ENCODE peak calls at places on chromosomes 11 and 22, in four cellular contexts. Z is renal cortical epithelial cell; T is T follicular helper cell; J is activated naive CD8-positive, alpha-beta T cell treated with anti-CD3 and anti-CD28 coated beads for 36 hours. I is an unnamed sample.

GRCh38 chr22:29773233-29773632 is 6.1 kb downstream of the UQCR10 start:
- DNase-seq in Z (peak), T (no peak), J (no peak), I (no peak)

GRCh38 chr11:13260196-13260962 is 17.2 kb upstream of the BMAL1 start:
- DNase-seq in Z (peak), T (no peak), J (no peak), I (no peak)

GRCh38 chr22:25368271-25368670 is 148.8 kb downstream of the CRYBB2 start:
- DNase-seq in Z (peak), T (no peak), J (no peak), I (no peak)

GRCh38 chr22:26674211-26675190 is 17.1 kb downstream of the MIAT start:
- DNase-seq in Z (no peak), T (no peak), J (peak), I (no peak)

GRCh38 chr11:36513965-36514364 is 3.9 kb upstream of the TRAF6 start:
- DNase-seq in Z (no peak), T (no peak), J (no peak), I (no peak)

GRCh38 chr22:17785185-17786184 is 11.2 kb upstream of the BID start:
- DNase-seq in Z (peak), T (peak), J (peak), I (peak)

GRCh38 chr22:23110190-23110921 is 31.4 kb downstream of the RSPH14 start:
- DNase-seq in Z (no peak), T (no peak), J (no peak), I (no peak)

GRCh38 chr22:49968313-49968830 is 7.8 kb downstream of the PIM3 start:
- DNase-seq in Z (no peak), T (no peak), J (no peak), I (no peak)

GRCh38 chr22:49487950-49488349 is 339.7 kb downstream of the BRD1 start:
- DNase-seq in Z (no peak), T (no peak), J (no peak), I (no peak)

GRCh38 chr22:19488884-19489843 is 9.4 kb downstream of the CDC45 start:
- DNase-seq in Z (no peak), T (no peak), J (no peak), I (no peak)

GRCh38 chr11:7840580-7840979 is 43.8 kb upstream of the OR5P2 start:
- DNase-seq in Z (no peak), T (no peak), J (no peak), I (no peak)

GRCh38 chr11:76577199-76577920 is 93.2 kb downstream of the LRRC32 start:
- DNase-seq in Z (peak), T (no peak), J (no peak), I (no peak)

GRCh38 chr22:44807915-44808690 is 55.7 kb downstream of the ARHGAP8 start:
- DNase-seq in Z (no peak), T (no peak), J (no peak), I (no peak)

GRCh38 chr11:69848196-69848595 is 29.0 kb upstream of the FGF3 start:
- DNase-seq in Z (no peak), T (no peak), J (no peak), I (no peak)

GRCh38 chr11:106706355-106706754 is 311.9 kb downstream of the GUCY1A2 start:
- DNase-seq in Z (peak), T (no peak), J (no peak), I (no peak)

GRCh38 chr11:114619659-114620173 is 24.1 kb upstream of the NXPE4 start:
- DNase-seq in Z (no peak), T (no peak), J (no peak), I (no peak)

GRCh38 chr11:119421351-119421750 is 1.6 kb downstream of the THY1 start:
- DNase-seq in Z (no peak), T (no peak), J (no peak), I (no peak)

GRCh38 chr11:91761406-91762027 is 463.1 kb upstream of the FAT3 start:
- DNase-seq in Z (no peak), T (no peak), J (no peak), I (no peak)

GRCh38 chr11:125358254-125358840 is 137.7 kb downstream of the FEZ1 start:
- DNase-seq in Z (peak), T (no peak), J (no peak), I (no peak)

GRCh38 chr11:1293619-1294015 is 15.8 kb downstream of the TOLLIP start:
- DNase-seq in Z (no peak), T (no peak), J (no peak), I (no peak)

GRCh38 chr22:40025856-40026255 is 31.1 kb downstream of the FAM83F start:
- DNase-seq in Z (no peak), T (no peak), J (no peak), I (no peak)

GRCh38 chr11:37788141-37788877 is 1190.3 kb upstream of the RAG2 start:
- DNase-seq in Z (peak), T (no peak), J (no peak), I (no peak)

GRCh38 chr22:38347181-38347943 is 30.1 kb upstream of the CSNK1E start:
- DNase-seq in Z (no peak), T (no peak), J (no peak), I (no peak)

GRCh38 chr11:46913484-46913883 is 4.9 kb downstream of the LRP4 start:
- DNase-seq in Z (no peak), T (no peak), J (no peak), I (no peak)

GRCh38 chr11:86179646-86180064 is 64.9 kb upstream of the EED start:
- DNase-seq in Z (peak), T (no peak), J (no peak), I (no peak)

GRCh38 chr11:30107899-30108298 is 91.1 kb upstream of the KCNA4 start:
- DNase-seq in Z (peak), T (no peak), J (no peak), I (no peak)

GRCh38 chr11:62506413-62506940 is 40.1 kb downstream of the AHNAK start:
- DNase-seq in Z (no peak), T (no peak), J (no peak), I (no peak)

GRCh38 chr11:80103149-80103859 is 662.5 kb upstream of the TENM4 start:
- DNase-seq in Z (peak), T (no peak), J (no peak), I (no peak)

GRCh38 chr11:12938590-12939247 is 70.4 kb upstream of the RASSF10 start:
- DNase-seq in Z (no peak), T (no peak), J (no peak), I (no peak)

GRCh38 chr11:120956710-120957500 is 67.0 kb upstream of the TBCEL start:
- DNase-seq in Z (no peak), T (no peak), J (peak), I (no peak)

GRCh38 chr22:35409783-35410662 is 10.1 kb downstream of the MCM5 start:
- DNase-seq in Z (peak), T (no peak), J (peak), I (no peak)

GRCh38 chr11:7964261-7964660 is 986 bp downstream of the NLRP10 start:
- DNase-seq in Z (no peak), T (no peak), J (no peak), I (no peak)

GRCh38 chr11:86743223-86744118 is 56.9 kb upstream of the PRSS23 start:
- DNase-seq in Z (peak), T (no peak), J (peak), I (no peak)

GRCh38 chr11:8085006-8085645 is 4.1 kb downstream of the TUB start:
- DNase-seq in Z (no peak), T (no peak), J (no peak), I (no peak)

GRCh38 chr11:22734628-22735345 is 68.4 kb downstream of the GAS2 start:
- DNase-seq in Z (peak), T (no peak), J (no peak), I (no peak)

GRCh38 chr11:6002202-6002699 is 4.5 kb downstream of the OR56A4 start:
- DNase-seq in Z (no peak), T (no peak), J (no peak), I (no peak)

GRCh38 chr11:78961186-78961782 is 386.6 kb upstream of the NARS2 start:
- DNase-seq in Z (peak), T (no peak), J (no peak), I (no peak)